ENCODE peak calls at places on chromosomes 13 and 19, in five cellular contexts. K, P, A, C and F are unnamed samples.

GRCh38 chr13:95536629-95537241 is 15.8 kb upstream of the CLDN10 start:
- DNase-seq in K (no peak), P (peak; percentile 15), A (peak; percentile 11), C (no peak), F (no peak)

GRCh38 chr13:38862443-38862842 is 128.2 kb downstream of the STOML3 start:
- DNase-seq in A (no peak), K (no peak), P (no peak), C (no peak), F (no peak)

GRCh38 chr19:7293795-7294570 is at the start of gene INSR:
- DNase-seq in A (peak; percentile 85), P (peak; percentile 75), C (peak; percentile 91), K (peak; percentile 89), F (peak; percentile 91)

GRCh38 chr13:39023761-39024160 is 14.1 kb downstream of the PROSER1 start:
- DNase-seq in P (no peak), K (no peak), C (no peak), A (no peak), F (no peak)

GRCh38 chr19:40175820-40176219 is 15.4 kb upstream of the MAP3K10 start:
- DNase-seq in K (no peak), A (no peak), C (no peak), P (no peak), F (no peak)

GRCh38 chr13:21124853-21125252 is 51.5 kb downstream of the SKA3 start:
- DNase-seq in A (no peak), C (peak; percentile 27), P (no peak), K (no peak), F (no peak)

GRCh38 chr13:24995225-24995804 is 100.6 kb upstream of the PABPC3 start:
- DNase-seq in P (peak; percentile 77), C (peak; percentile 33), K (peak; percentile 39), A (peak; percentile 81), F (no peak)

GRCh38 chr13:97944396-97945029 is 9.0 kb upstream of the IPO5 start:
- DNase-seq in A (no peak), P (no peak), K (no peak), C (no peak), F (no peak)

GRCh38 chr13:32647926-32648325 is 61.7 kb downstream of the PDS5B start:
- DNase-seq in A (no peak), C (no peak), K (no peak), P (no peak), F (no peak)

GRCh38 chr13:32642316-32642715 is 56.1 kb downstream of the PDS5B start:
- DNase-seq in P (no peak), K (no peak), A (no peak), C (no peak), F (no peak)

GRCh38 chr13:32642858-32643257 is 56.6 kb downstream of the PDS5B start:
- DNase-seq in C (no peak), P (no peak), K (no peak), A (no peak), F (no peak)

GRCh38 chr13:32650705-32651311 is 64.6 kb downstream of the PDS5B start:
- DNase-seq in K (peak; percentile 45), A (peak; percentile 68), P (peak; percentile 43), C (peak; percentile 41), F (peak; percentile 18)

DNA sequence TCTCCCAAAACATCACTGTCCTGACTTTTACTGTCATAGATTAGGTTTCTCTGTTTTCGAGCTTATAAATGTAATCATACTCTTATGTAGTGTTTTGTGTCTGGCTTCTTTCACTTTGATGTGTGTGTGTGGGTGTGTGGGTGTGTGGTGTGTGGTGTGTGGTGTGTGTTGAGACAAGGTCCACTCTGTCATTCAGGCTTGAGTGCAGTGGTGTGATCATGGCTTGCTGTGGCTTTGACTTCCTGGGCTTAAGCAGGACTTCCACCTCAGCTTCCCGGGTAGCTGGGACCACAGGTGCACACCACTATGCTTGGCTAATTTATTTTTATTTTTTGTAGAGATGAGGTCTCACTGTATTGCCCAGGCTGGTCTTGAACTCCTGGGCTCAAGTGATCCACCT is 59.6 kb downstream of the PDS5B start:
- DNase-seq in P (no peak), C (no peak), K (no peak), A (no peak), F (no peak)
- H3K27ac ChIP-seq in P (no peak overlapping the region), C (no peak overlapping the region), K (no peak overlapping the region), A (no peak overlapping the region), F (no peak overlapping the region)

GRCh38 chr19:1266116-1266817 is 2.9 kb upstream of the CIRBP start:
- DNase-seq in A (peak; percentile 97), P (no peak), C (peak; percentile 91), K (peak; percentile 86), F (peak; percentile 85)
- TF ChIP-seq CTCF in A (no peak), P (no peak), C (no peak), K (no peak), F (no peak)

GRCh38 chr19:34313188-34313587 is 51.8 kb upstream of the GPI start:
- DNase-seq in C (no peak), A (no peak), K (no peak), P (no peak), F (no peak)
- TF ChIP-seq POLR2A in C (no peak), A (no peak), K (no peak), P (no peak), F (no peak)

DNA sequence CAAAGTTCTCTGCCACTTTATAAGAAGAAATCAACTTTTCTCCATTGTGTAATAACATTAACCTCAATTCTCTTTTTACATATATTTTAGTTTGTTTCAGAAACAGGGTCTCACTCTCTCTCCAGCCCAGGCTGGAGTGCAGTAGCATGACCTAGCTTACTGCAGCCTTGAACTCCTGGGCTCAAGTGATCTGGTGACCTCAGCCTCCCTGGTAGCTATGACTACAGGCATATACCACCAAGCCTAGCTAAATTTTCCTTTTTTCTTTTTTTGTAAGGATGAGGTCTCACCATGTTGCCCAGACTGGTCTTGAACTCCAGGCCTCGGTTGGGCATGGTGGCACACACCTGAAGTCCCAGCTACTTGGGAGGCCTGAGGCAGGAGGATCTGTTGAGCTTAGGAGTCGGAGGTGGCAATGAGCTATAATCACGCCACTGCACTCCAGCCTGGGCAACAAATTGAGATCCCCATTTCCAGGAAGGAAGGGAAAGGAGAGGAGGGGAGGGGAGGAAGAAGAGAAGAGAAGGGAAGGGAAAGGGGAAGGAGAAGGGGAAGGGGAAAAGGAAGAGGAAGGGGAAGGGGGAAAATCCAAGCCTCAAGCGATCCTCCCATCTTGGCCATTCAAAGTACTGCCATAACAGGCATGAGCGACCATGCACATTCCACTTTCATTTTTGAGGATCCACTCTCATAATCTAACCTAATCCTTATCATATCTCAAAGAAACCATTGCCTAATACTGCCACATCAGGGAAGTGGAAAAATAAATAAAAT is 15.1 kb downstream of the ZNF443 start:
- DNase-seq in C (no peak), K (no peak), A (no peak), P (no peak), F (no peak)
- H3K27ac ChIP-seq in C (no peak overlapping the region), K (no peak overlapping the region), A (no peak overlapping the region), P (no peak overlapping the region), F (no peak overlapping the region)

GRCh38 chr13:110518571-110518970 is 43.0 kb downstream of the RAB20 start:
- DNase-seq in P (no peak), A (no peak), C (no peak), K (no peak), F (no peak)
- TF ChIP-seq CTCF in P (no peak), A (no peak), C (no peak), K (no peak), F (no peak)

DNA sequence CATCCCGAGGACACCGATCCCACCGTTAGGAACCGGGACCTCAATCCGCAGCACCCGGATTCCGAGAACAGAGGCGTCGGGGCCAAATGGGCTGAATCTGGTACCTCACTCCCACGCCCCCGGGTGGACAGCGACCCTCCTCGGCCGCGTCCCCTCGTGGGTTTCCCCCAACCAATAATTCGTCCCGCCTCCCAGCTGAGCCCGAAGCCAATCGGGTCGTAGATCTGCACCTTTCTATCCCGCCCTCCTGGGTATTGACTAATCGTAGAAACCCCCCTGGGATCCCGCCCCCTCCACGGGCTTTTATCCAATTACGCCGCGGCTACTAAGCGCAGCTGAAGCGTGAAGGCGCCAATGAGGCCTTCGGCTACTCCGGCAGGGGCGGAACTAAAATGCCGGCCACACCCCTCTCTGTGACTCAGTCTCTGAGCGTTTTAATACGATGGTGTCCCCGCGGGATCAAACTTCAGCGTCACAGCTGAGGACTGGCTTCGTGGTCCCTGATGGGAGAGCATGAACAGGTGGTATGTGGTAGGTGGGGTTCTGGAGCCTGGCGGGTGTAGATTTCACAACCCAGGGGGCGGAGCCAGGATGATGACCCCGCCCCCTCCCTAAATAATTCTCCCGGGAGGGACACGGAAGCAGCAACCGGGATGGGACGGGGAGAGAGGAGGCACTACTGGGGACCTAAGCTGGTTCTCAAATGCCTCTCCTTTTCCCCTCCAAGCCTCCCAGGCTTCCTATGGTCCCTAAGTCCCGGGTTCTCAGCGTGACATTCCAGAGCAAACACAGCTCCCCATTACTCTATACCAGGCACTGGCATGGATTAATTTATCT is at the start of the genes CCDC159 and TMEM205:
- DNase-seq in K (peak; percentile 100), P (peak; percentile 100), C (peak; percentile 99), A (peak; percentile 99), F (peak; percentile 99)
- TF ChIP-seq POLR2A in K (peak; percentile 72), P (peak; percentile 43), C (peak; percentile 17), A (peak; percentile 48), F (peak; percentile 90)